ENCODE peak calls at places on chromosomes 2 and 18, in ten cellular contexts. E, S, D, P, F, X, Q, O, M and R are unnamed samples.

GRCh38 chr2:43331428-43331827 is 105.0 kb upstream of the ZFP36L2 start:
- DNase-seq in E (no peak), S (no peak), D (no peak), P (no peak), F (no peak), X (peak), Q (no peak), O (no peak), M (peak), R (no peak)

GRCh38 chr18:25457636-25458035 is 105.7 kb upstream of the ZNF521 start:
- DNase-seq in E (no peak), S (no peak), D (no peak), P (peak), F (no peak), X (no peak), Q (peak), O (no peak), M (no peak), R (no peak)

GRCh38 chr2:172288603-172289002 is 138.8 kb upstream of the ITGA6 start:
- DNase-seq in E (peak), S (no peak), D (no peak), P (peak), F (no peak), X (no peak), Q (no peak), O (no peak), M (no peak), R (no peak)

GRCh38 chr2:206989306-206989705 is 50.0 kb downstream of the CPO start:
- DNase-seq in E (no peak), S (no peak), D (no peak), P (no peak), F (no peak), X (no peak), Q (peak), O (no peak), M (no peak), R (peak)

GRCh38 chr2:10686176-10686575 is 3.6 kb downstream of the NOL10 start:
- DNase-seq in E (no peak), S (no peak), D (no peak), P (no peak), F (no peak), X (no peak), Q (no peak), O (no peak), M (no peak), R (no peak)

GRCh38 chr2:101348851-101349250 is 38.5 kb downstream of the CREG2 start:
- DNase-seq in E (no peak), S (no peak), D (no peak), P (no peak), F (no peak), X (no peak), Q (no peak), O (no peak), M (no peak), R (peak)

GRCh38 chr2:182558564-182558963 is 131.7 kb upstream of the PDE1A start:
- DNase-seq in E (no peak), S (no peak), D (no peak), P (no peak), F (no peak), X (no peak), Q (no peak), O (no peak), M (no peak), R (no peak)

GRCh38 chr2:165758276-165758675 is 35.8 kb downstream of the GALNT3 start:
- DNase-seq in E (peak), S (no peak), D (no peak), P (no peak), F (no peak), X (no peak), Q (no peak), O (no peak), M (no peak), R (no peak)

GRCh38 chr2:25215232-25215631 is 46.9 kb upstream of the POMC start:
- DNase-seq in E (no peak), S (no peak), D (no peak), P (no peak), F (no peak), X (no peak), Q (no peak), O (no peak), M (no peak), R (no peak)

GRCh38 chr2:240712121-240712520 is 20.5 kb downstream of the AQP12A start:
- DNase-seq in E (no peak), S (no peak), D (no peak), P (no peak), F (no peak), X (no peak), Q (no peak), O (no peak), M (no peak), R (no peak)

GRCh38 chr2:60368437-60368836 is 185.0 kb downstream of the BCL11A start:
- DNase-seq in E (no peak), S (no peak), D (no peak), P (no peak), F (no peak), X (no peak), Q (no peak), O (no peak), M (no peak), R (no peak)

GRCh38 chr2:46943881-46944798 is 28.5 kb upstream of the MCFD2 start:
- DNase-seq in E (no peak), S (no peak), D (peak), P (no peak), F (peak), X (no peak), Q (no peak), O (peak), M (no peak), R (no peak)

GRCh38 chr2:54632733-54633692 is 90.4 kb upstream of the EML6 start:
- DNase-seq in E (no peak), S (no peak), D (no peak), P (peak), F (no peak), X (no peak), Q (no peak), O (no peak), M (no peak), R (no peak)

GRCh38 chr2:75565523-75566449 is 5.0 kb upstream of the EVA1A start:
- DNase-seq in E (no peak), S (no peak), D (no peak), P (no peak), F (no peak), X (no peak), Q (no peak), O (no peak), M (no peak), R (no peak)

GRCh38 chr18:79952996-79953559 is 1.6 kb upstream of the SLC66A2 start:
- DNase-seq in E (no peak), S (peak), D (no peak), P (no peak), F (no peak), X (no peak), Q (no peak), O (no peak), M (no peak), R (no peak)

GRCh38 chr2:65477590-65477989 is 45.2 kb upstream of the SPRED2 start:
- DNase-seq in E (no peak), S (no peak), D (no peak), P (no peak), F (no peak), X (no peak), Q (no peak), O (no peak), M (no peak), R (no peak)

GRCh38 chr2:68709421-68709911 is 25.1 kb upstream of the ARHGAP25 start:
- DNase-seq in E (peak), S (no peak), D (no peak), P (peak), F (no peak), X (peak), Q (peak), O (no peak), M (peak), R (no peak)

GRCh38 chr2:160440888-160441287 is 52.7 kb downstream of the RBMS1 start:
- DNase-seq in E (no peak), S (no peak), D (no peak), P (no peak), F (no peak), X (no peak), Q (no peak), O (no peak), M (no peak), R (no peak)

GRCh38 chr2:217733461-217733860 is 269.3 kb downstream of the TNS1 start:
- DNase-seq in E (no peak), S (peak), D (no peak), P (no peak), F (no peak), X (no peak), Q (no peak), O (no peak), M (no peak), R (no peak)

GRCh38 chr2:238633426-238634328 is 206.9 kb downstream of the ASB1 start:
- DNase-seq in E (no peak), S (no peak), D (no peak), P (no peak), F (no peak), X (no peak), Q (no peak), O (no peak), M (no peak), R (no peak)

GRCh38 chr2:80968450-80968849 is 663.9 kb upstream of the LRRTM1 start:
- DNase-seq in E (no peak), S (no peak), D (no peak), P (no peak), F (no peak), X (no peak), Q (peak), O (no peak), M (no peak), R (no peak)

GRCh38 chr2:101752708-101753107 is 55.2 kb downstream of the MAP4K4 start:
- DNase-seq in E (no peak), S (no peak), D (no peak), P (no peak), F (no peak), X (no peak), Q (no peak), O (no peak), M (no peak), R (no peak)

GRCh38 chr2:217951521-217952247 is 51.1 kb downstream of the TNS1 start:
- DNase-seq in E (no peak), S (peak), D (no peak), P (no peak), F (no peak), X (no peak), Q (no peak), O (no peak), M (no peak), R (peak)

GRCh38 chr18:9771261-9771976 is 63.3 kb downstream of the RAB31 start:
- DNase-seq in E (peak), S (peak), D (peak), P (peak), F (no peak), X (no peak), Q (peak), O (peak), M (peak), R (peak)

GRCh38 chr18:78517328-78517727 is 462.3 kb upstream of the SALL3 start:
- DNase-seq in E (no peak), S (no peak), D (no peak), P (no peak), F (no peak), X (no peak), Q (no peak), O (no peak), M (no peak), R (no peak)